ENCODE peak calls at places on chromosomes 16 and 17, in ten cellular contexts. L is GM12865; E is naive B cell; Y is stimulated activated CD8-positive, alpha-beta memory T cell treated with anti-CD3 and anti-CD28 coated beads, Interleukin-15, amount 100 ng/mL, for 24 hours; C is HL-60; H is nucleus accumbens; I is activated CD4-positive, alpha-beta T cell treated with anti-CD3 and anti-CD28 coated beads, Interleukin-2, amount 50 U/mL, for 1 hour; F is dermis microvascular lymphatic vessel endothelial cell; R is HS-5; W is mucosa of gallbladder. N is an unnamed sample.

GRCh38 chr17:70636517-70637133 is 467.3 kb downstream of the KCNJ2 start:
- DNase-seq in R (peak; percentile 18), L (peak; percentile 37), F (peak; percentile 43), H (no peak), E (peak; percentile 3), I (no peak), C (peak; percentile 17), Y (no peak), W (peak; percentile 29), N (no peak)

GRCh38 chr16:71754652-71755051 is 30.2 kb upstream of the PHLPP2 start:
- DNase-seq in E (no peak), W (no peak), R (no peak), H (no peak), F (no peak), Y (no peak), I (no peak), C (no peak), L (peak; percentile 2), N (no peak)

GRCh38 chr17:82322526-82323453 is 5.4 kb upstream of the CD7 start:
- DNase-seq in L (no peak), E (no peak), W (no peak), H (no peak), Y (no peak), C (no peak), R (no peak), F (no peak), I (no peak), N (no peak)

GRCh38 chr16:53945996-53946395 is 242.0 kb downstream of the FTO start:
- DNase-seq in Y (no peak), L (peak; percentile 48), H (no peak), F (peak; percentile 58), R (peak; percentile 3), E (no peak), I (no peak), W (no peak), C (peak; percentile 57), N (peak; percentile 33)

GRCh38 chr16:27475561-27475960 is 73.6 kb downstream of the IL21R start:
- DNase-seq in R (peak; percentile 74), I (no peak), Y (no peak), C (no peak), F (peak; percentile 69), E (no peak), L (no peak), H (no peak), W (no peak), N (no peak)

GRCh38 chr17:80294653-80295052 is 34.0 kb downstream of the RNF213 start:
- DNase-seq in F (no peak), L (no peak), E (no peak), C (no peak), W (no peak), H (no peak), R (no peak), Y (no peak), I (no peak), N (no peak)

GRCh38 chr16:22323998-22324786 is 27.0 kb downstream of the POLR3E start:
- DNase-seq in H (no peak), C (no peak), L (no peak), I (no peak), R (no peak), F (no peak), W (no peak), E (no peak), Y (no peak), N (no peak)

GRCh38 chr16:47976609-47977180 is 179.1 kb downstream of the ABCC12 start:
- DNase-seq in C (no peak), Y (no peak), F (no peak), W (no peak), I (no peak), R (no peak), H (no peak), E (no peak), L (no peak), N (no peak)

GRCh38 chr16:66026211-66026610 is 340.3 kb upstream of the CDH5 start:
- DNase-seq in W (no peak), L (no peak), F (no peak), Y (no peak), C (no peak), I (no peak), H (no peak), R (no peak), E (no peak), N (no peak)

GRCh38 chr17:20852541-20853370 is 190.1 kb downstream of the USP22 start:
- DNase-seq in F (peak; percentile 0), C (peak; percentile 31), Y (no peak), I (no peak), E (no peak), L (peak; percentile 13), W (no peak), H (no peak), R (no peak), N (no peak)

GRCh38 chr16:47731252-47731651 is 270.1 kb downstream of the PHKB start:
- DNase-seq in C (no peak), R (no peak), H (no peak), W (no peak), I (no peak), L (no peak), Y (no peak), E (no peak), F (no peak), N (no peak)

GRCh38 chr17:50689251-50689650 is 18.5 kb downstream of the ANKRD40 start:
- DNase-seq in F (no peak), Y (no peak), I (no peak), L (no peak), W (no peak), R (no peak), E (no peak), C (no peak), H (no peak), N (no peak)

GRCh38 chr16:85303354-85303883 is 191.1 kb upstream of the CIBAR2 start:
- DNase-seq in C (peak; percentile 80), Y (peak; percentile 59), R (no peak), I (peak; percentile 70), L (peak; percentile 70), E (peak; percentile 74), W (peak; percentile 63), H (peak; percentile 40), F (peak; percentile 54), N (peak; percentile 62)

GRCh38 chr16:50297301-50298074 is 31.1 kb downstream of the ADCY7 start:
- DNase-seq in Y (no peak), H (no peak), L (no peak), I (no peak), E (no peak), F (peak; percentile 27), C (no peak), R (no peak), W (no peak), N (no peak)

GRCh38 chr17:59024916-59025315 is 81.8 kb downstream of the TRIM37 start:
- DNase-seq in C (no peak), W (no peak), F (no peak), I (no peak), R (no peak), E (no peak), L (no peak), Y (no peak), H (no peak), N (no peak)

N was measured in lung.